ENCODE peak calls at places on chromosome 15, in eight cellular contexts. V is HCT116, Y is GM12878, T is GM23338, Q is HL-60, J is HepG2, G is Panc1, M is SK-N-SH. W is an unnamed sample.

GRCh38 chr15:88012233-88012632 is 244.3 kb downstream of the NTRK3 start:
- DNase-seq in M (no peak), G (no peak), Q (no peak), Y (no peak), V (no peak), T (no peak), J (no peak), W (no peak)

GRCh38 chr15:96612917-96613316 is 282.4 kb downstream of the NR2F2 start:
- DNase-seq in Y (no peak), M (no peak), J (no peak), Q (no peak), T (no peak), V (no peak), G (no peak), W (no peak)

GRCh38 chr15:29693225-29693624 is 129.0 kb downstream of the TJP1 start:
- DNase-seq in G (no peak), J (no peak), V (no peak), T (no peak), Y (no peak), M (no peak), Q (no peak), W (no peak)

GRCh38 chr15:37765809-37766208 is 168.6 kb upstream of the TMCO5A start:
- DNase-seq in T (peak; percentile 21), Q (peak; percentile 0), G (no peak), Y (no peak), V (no peak), J (no peak), M (no peak), W (no peak)

GRCh38 chr15:99102332-99103235 is 2.3 kb upstream of the SYNM start:
- DNase-seq in Q (no peak), M (peak; percentile 4), V (no peak), T (no peak), J (no peak), Y (no peak), G (no peak), W (no peak)

GRCh38 chr15:78065284-78065872 is 12.1 kb downstream of the TBC1D2B start:
- DNase-seq in J (peak; percentile 99), V (no peak), G (no peak), Y (no peak), T (no peak), Q (no peak), M (no peak), W (no peak)

GRCh38 chr15:79595995-79596622 is 164.0 kb downstream of the MINAR1 start:
- DNase-seq in M (peak; percentile 84), Y (peak; percentile 71), G (peak; percentile 77), J (peak; percentile 94), T (peak; percentile 98), V (peak; percentile 95), Q (peak; percentile 87), W (peak; percentile 96)

GRCh38 chr15:64597469-64597806 is 137.1 kb downstream of the ZNF609 start:
- DNase-seq in Q (no peak), Y (no peak), M (peak; percentile 67), J (no peak), G (no peak), T (no peak), V (no peak), W (no peak)

GRCh38 chr15:68025860-68026424 is 28.2 kb upstream of the PIAS1 start:
- DNase-seq in Q (no peak), J (peak; percentile 37), Y (no peak), G (no peak), V (no peak), T (no peak), M (no peak), W (peak; percentile 44)

GRCh38 chr15:45163508-45163856 is 24.3 kb downstream of the SHF start:
- DNase-seq in J (no peak), M (no peak), Y (no peak), V (no peak), G (no peak), T (no peak), Q (no peak), W (no peak)

GRCh38 chr15:78822514-78822913 is 11.2 kb upstream of the ADAMTS7 start:
- DNase-seq in J (no peak), T (no peak), Q (no peak), M (no peak), G (no peak), Y (no peak), V (no peak), W (no peak)

GRCh38 chr15:98514034-98514622 is 134.2 kb upstream of the IGF1R start:
- DNase-seq in Y (no peak), G (no peak), J (no peak), M (no peak), T (no peak), Q (no peak), V (no peak), W (no peak)

GRCh38 chr15:98071786-98072185 is 111.3 kb downstream of the ARRDC4 start:
- DNase-seq in Y (no peak), Q (no peak), M (no peak), G (no peak), V (no peak), J (no peak), T (no peak), W (no peak)

DNA sequence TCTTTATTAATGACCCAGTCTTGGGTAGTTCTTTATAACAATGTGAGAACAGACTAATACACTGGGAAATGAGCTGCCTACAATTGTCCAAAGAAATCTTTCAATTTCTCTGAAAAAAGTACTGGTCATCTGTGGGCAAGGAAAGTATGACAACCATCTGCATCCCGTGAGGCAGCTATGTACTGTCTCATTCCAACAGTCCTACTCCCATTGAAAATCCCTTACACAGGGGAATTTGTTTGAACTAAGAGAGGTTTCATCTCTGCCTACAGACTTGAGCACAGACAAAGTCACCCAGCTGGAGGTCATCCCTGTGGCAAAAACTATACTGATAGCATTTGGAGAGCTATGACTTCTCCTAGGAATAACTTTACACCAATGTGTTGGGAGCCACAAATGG is 27.1 kb downstream of the SHC4 start:
- DNase-seq in V (no peak), Y (no peak), G (no peak), M (no peak), Q (no peak), J (no peak), T (no peak), W (no peak)
- TF ChIP-seq REST in V (no peak), Y (no peak), G (no peak), M (no peak), Q (no peak), J (no peak), T (no peak), W (no peak)

GRCh38 chr15:81516461-81516860 is 142.4 kb upstream of the TMC3 start:
- DNase-seq in T (no peak), M (no peak), J (no peak), G (no peak), Y (no peak), Q (no peak), V (no peak), W (no peak)

GRCh38 chr15:81514769-81515168 is 140.8 kb upstream of the TMC3 start:
- DNase-seq in J (no peak), G (no peak), V (no peak), Q (no peak), Y (no peak), T (no peak), M (no peak), W (no peak)

GRCh38 chr15:81520480-81520879 is 146.5 kb upstream of the TMC3 start:
- DNase-seq in M (no peak), Y (no peak), Q (no peak), V (no peak), J (no peak), T (no peak), G (no peak), W (no peak)

GRCh38 chr15:81511160-81511559 is 137.1 kb upstream of the TMC3 start:
- DNase-seq in G (no peak), Y (no peak), T (no peak), V (no peak), Q (no peak), J (no peak), M (no peak), W (no peak)

GRCh38 chr15:81516012-81516411 is 142.0 kb upstream of the TMC3 start:
- DNase-seq in J (no peak), Y (no peak), G (no peak), Q (no peak), M (no peak), T (no peak), V (no peak), W (no peak)
- TF ChIP-seq REST in J (no peak), Y (no peak), G (no peak), Q (no peak), M (no peak), T (no peak), V (no peak), W (no peak)

GRCh38 chr15:47817825-47818681 is 100.7 kb downstream of the SEMA6D start:
- DNase-seq in J (no peak), M (peak; percentile 47), G (no peak), Q (no peak), T (peak; percentile 46), Y (no peak), V (no peak), W (no peak)

GRCh38 chr15:47819158-47819557 is 101.9 kb downstream of the SEMA6D start:
- DNase-seq in V (no peak), J (no peak), G (no peak), Q (no peak), M (no peak), Y (no peak), T (no peak), W (no peak)

GRCh38 chr15:47811160-47811559 is 93.9 kb downstream of the SEMA6D start:
- DNase-seq in J (no peak), V (no peak), G (no peak), Y (no peak), Q (no peak), M (no peak), T (no peak), W (no peak)

GRCh38 chr15:47812436-47813109 is 95.3 kb downstream of the SEMA6D start:
- DNase-seq in J (peak; percentile 11), Y (peak; percentile 32), Q (no peak), T (no peak), M (no peak), V (no peak), G (peak; percentile 20), W (peak; percentile 74)

DNA sequence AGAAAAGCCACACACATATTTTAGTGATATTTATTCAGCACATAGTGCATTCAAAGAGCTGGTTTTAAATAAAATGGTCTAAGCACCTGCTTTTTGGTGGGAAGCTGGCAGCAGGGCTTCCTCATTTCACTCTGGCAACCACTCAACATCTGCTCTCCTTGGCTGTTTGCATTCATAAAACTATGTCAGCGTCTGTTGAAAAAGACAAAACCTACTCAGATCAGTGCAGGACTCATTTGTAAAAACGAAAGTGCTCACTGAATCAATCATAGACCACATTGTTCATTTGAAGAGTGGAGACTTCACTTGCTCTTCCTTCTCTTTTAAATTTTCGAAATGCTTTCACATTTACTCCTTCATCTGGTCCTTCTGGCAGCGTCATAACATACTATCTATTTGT is 96.7 kb downstream of the SEMA6D start:
- DNase-seq in T (no peak), G (no peak), V (no peak), Y (peak; percentile 68), J (no peak), Q (no peak), M (no peak), W (no peak)
- TF ChIP-seq REST in T (no peak), G (no peak), V (no peak), Y (no peak), J (no peak), Q (no peak), M (no peak), W (no peak)

GRCh38 chr15:66964111-66964738 is 101.2 kb upstream of the SMAD3 start:
- DNase-seq in Q (no peak), Y (no peak), G (no peak), J (no peak), T (no peak), M (no peak), V (no peak), W (no peak)
- TF ChIP-seq REST in Q (no peak), Y (no peak), G (no peak), J (no peak), T (no peak), M (no peak), V (no peak), W (no peak)

W was measured in A549.